ENCODE peak calls at places on chromosomes 11 and 22, in six cellular contexts. I is thoracic aorta, Z is H7, Q is Karpas-422, H is ovary, O is fibroblast of pulmonary artery. F is an unnamed sample.

GRCh38 chr11:61966673-61967176 is 709 bp downstream of the FTH1 start:
- DNase-seq in Z (peak), H (no peak), Q (peak), I (no peak), O (peak), F (peak)

GRCh38 chr11:134248910-134249480 is 4.2 kb downstream of the THYN1 start:
- DNase-seq in Z (no peak), I (no peak), H (no peak), O (no peak), Q (no peak), F (no peak)

GRCh38 chr11:76670475-76671235 is at the start of gene LRRC32:
- DNase-seq in Q (peak), O (no peak), H (peak), Z (peak), I (no peak), F (no peak)

GRCh38 chr22:50705219-50705691 is 32.6 kb downstream of the SHANK3 start:
- DNase-seq in H (peak), O (peak), Z (peak), I (no peak), Q (no peak), F (no peak)

GRCh38 chr11:117715801-117716200 is 81.2 kb downstream of the DSCAML1 start:
- DNase-seq in Q (no peak), I (no peak), O (no peak), Z (no peak), H (no peak), F (no peak)

GRCh38 chr11:74316772-74317505 is 5.5 kb upstream of the P4HA3 start:
- DNase-seq in H (no peak), O (no peak), Z (no peak), I (no peak), Q (no peak), F (no peak)

GRCh38 chr22:46081831-46082210 is 68.5 kb upstream of the PPARA start:
- DNase-seq in H (peak), Q (no peak), O (no peak), I (no peak), Z (no peak), F (no peak)

GRCh38 chr11:31958086-31958735 is 132.7 kb upstream of the RCN1 start:
- DNase-seq in Z (peak), H (peak), Q (peak), O (peak), I (no peak), F (peak)

GRCh38 chr11:57476883-57477506 is 16.7 kb downstream of the RTN4RL2 start:
- DNase-seq in I (no peak), H (peak), Q (peak), O (no peak), Z (peak), F (no peak)

GRCh38 chr22:37601540-37602442 is 6.8 kb upstream of the GGA1 start:
- DNase-seq in Z (peak), Q (peak), I (no peak), H (no peak), O (peak), F (peak)

GRCh38 chr11:15333407-15333806 is 218.7 kb downstream of the INSC start:
- DNase-seq in Q (no peak), H (no peak), Z (no peak), I (no peak), O (no peak), F (no peak)

GRCh38 chr11:58043379-58043778 is 12.6 kb downstream of the OR6Q1 start:
- DNase-seq in Q (no peak), O (no peak), I (no peak), H (no peak), Z (no peak), F (no peak)

GRCh38 chr11:14645985-14646900 is 2.6 kb downstream of the PDE3B start:
- DNase-seq in I (no peak), Z (no peak), H (no peak), O (no peak), Q (no peak), F (no peak)

GRCh38 chr22:31882971-31883370 is 61.4 kb upstream of the YWHAH start:
- DNase-seq in I (no peak), H (no peak), Z (no peak), O (no peak), Q (no peak), F (no peak)

GRCh38 chr22:46088541-46089311 is 61.6 kb upstream of the PPARA start:
- DNase-seq in Q (no peak), Z (no peak), I (no peak), H (peak), O (peak), F (peak)

GRCh38 chr11:41301023-41301422 is 158.4 kb downstream of the LRRC4C start:
- DNase-seq in H (no peak), Z (no peak), I (no peak), O (peak), Q (no peak), F (peak)

GRCh38 chr11:83480811-83481210 is 194.6 kb upstream of the CCDC90B start:
- DNase-seq in Z (no peak), I (no peak), O (no peak), Q (no peak), H (no peak), F (no peak)

GRCh38 chr11:16862733-16863132 is 124.3 kb downstream of the C11orf58 start:
- DNase-seq in Q (no peak), I (no peak), Z (no peak), O (no peak), H (no peak), F (no peak)

GRCh38 chr11:2089536-2090165 is 49.5 kb downstream of the IGF2 start:
- DNase-seq in Z (peak), H (no peak), I (no peak), Q (peak), O (peak), F (peak)

GRCh38 chr11:1825039-1825740 is 9.6 kb upstream of the SYT8 start:
- DNase-seq in O (peak), I (no peak), Z (peak), H (no peak), Q (peak), F (peak)

GRCh38 chr22:25027959-25028840 is 75.7 kb downstream of the KIAA1671 start:
- DNase-seq in Q (peak), Z (peak), H (peak), I (no peak), O (peak), F (no peak)

GRCh38 chr22:40182231-40182835 is 4.6 kb downstream of the TNRC6B start:
- DNase-seq in H (no peak), Q (no peak), Z (no peak), I (no peak), O (no peak), F (no peak)

GRCh38 chr22:40179535-40179934 is 1.8 kb downstream of the TNRC6B start:
- DNase-seq in O (no peak), H (no peak), Z (no peak), Q (no peak), I (no peak), F (no peak)

GRCh38 chr22:40181323-40181722 is 3.6 kb downstream of the TNRC6B start:
- DNase-seq in Q (no peak), H (no peak), O (no peak), Z (no peak), I (no peak), F (no peak)

GRCh38 chr22:40180403-40180802 is 2.7 kb downstream of the TNRC6B start:
- DNase-seq in I (no peak), Q (no peak), Z (no peak), H (no peak), O (no peak), F (no peak)

DNA sequence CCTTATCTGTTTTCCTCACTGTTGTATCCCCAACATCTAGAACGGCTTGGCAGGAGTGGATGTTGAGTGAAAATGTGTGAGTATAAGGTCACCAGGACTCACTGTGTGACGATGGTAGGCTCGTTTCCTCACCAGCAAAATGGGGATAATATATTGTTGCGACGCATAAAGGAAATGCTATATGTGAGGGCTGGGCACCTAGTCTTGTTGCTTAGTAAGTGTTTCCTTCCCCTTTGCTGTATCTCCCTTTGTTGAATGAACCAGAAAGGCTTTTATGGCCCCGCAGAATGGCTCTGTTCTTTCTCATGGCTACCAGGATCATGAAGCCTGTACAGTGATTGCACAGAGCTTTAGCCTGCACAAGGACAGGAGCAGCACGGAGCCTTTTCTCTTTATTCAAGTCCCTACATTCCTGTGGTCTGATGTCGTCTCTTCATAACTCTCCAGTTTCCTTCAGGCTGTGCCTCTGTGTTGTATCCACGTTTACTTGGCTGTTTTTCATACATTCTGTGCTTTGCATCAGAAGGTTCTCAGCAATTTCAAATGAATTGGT is 5.4 kb downstream of the TNRC6B start:
- DNase-seq in Q (no peak), H (no peak), I (no peak), Z (no peak), O (peak), F (no peak)
- H3K4me3 ChIP-seq in Q (no peak), H (no peak), I (peak), Z (no peak), O (peak), F (peak)

DNA sequence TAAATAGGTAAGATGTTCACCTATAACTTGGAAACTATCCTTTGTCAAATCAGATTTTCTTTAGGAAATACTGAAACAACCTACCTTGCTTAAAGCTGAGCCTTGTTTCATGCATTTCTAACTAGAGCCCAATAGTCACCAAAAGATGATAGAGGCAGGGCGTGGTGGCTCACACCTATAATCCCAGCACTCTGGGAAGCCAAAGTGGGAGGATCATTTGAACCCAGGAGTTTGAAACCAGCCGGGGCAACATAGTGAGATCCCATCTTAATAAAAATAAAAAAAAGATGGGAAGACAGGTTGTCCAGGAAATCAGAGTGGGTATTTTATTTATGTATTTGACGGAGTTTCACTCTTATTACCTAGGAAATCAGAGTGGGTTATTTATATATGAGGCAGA is 38.3 kb downstream of the DDX6 start:
- DNase-seq in Z (no peak), Q (no peak), H (no peak), I (no peak), O (no peak), F (no peak)
- H3K4me3 ChIP-seq in Z (no peak), Q (no peak), H (no peak), I (no peak), O (no peak), F (no peak)

DNA sequence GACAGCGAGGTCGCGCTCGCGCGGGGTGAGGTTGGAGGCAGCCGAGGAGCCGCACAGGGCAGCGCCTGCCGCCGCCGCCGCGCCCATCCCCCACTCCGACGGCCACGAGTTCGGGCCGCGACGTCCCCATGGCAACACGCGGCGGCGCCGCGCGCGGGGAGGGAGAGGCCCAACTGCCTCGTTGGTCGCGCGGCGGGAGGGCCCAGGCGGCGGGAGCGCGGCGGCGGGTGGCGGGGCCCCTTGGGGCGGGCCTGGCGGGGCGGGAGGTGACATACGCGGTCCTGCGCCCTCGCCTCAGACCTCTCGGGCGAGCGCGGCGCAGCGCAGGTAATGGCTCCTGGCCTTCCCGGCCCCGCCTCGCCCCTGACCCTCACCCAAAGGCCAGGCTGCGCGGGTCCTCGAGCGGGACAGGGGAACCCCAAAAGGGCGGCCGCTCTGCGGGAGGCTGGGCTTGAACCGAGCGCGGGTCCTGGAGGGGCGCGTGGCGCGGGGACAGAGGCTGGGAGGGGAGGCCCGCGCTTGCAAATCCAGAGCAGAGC is at the start of gene DEUP1:
- DNase-seq in H (peak), Z (peak), O (no peak), Q (no peak), I (no peak), F (no peak)
- H3K4me3 ChIP-seq in H (peak), Z (peak), O (no peak), Q (no peak), I (peak), F (no peak)

DNA sequence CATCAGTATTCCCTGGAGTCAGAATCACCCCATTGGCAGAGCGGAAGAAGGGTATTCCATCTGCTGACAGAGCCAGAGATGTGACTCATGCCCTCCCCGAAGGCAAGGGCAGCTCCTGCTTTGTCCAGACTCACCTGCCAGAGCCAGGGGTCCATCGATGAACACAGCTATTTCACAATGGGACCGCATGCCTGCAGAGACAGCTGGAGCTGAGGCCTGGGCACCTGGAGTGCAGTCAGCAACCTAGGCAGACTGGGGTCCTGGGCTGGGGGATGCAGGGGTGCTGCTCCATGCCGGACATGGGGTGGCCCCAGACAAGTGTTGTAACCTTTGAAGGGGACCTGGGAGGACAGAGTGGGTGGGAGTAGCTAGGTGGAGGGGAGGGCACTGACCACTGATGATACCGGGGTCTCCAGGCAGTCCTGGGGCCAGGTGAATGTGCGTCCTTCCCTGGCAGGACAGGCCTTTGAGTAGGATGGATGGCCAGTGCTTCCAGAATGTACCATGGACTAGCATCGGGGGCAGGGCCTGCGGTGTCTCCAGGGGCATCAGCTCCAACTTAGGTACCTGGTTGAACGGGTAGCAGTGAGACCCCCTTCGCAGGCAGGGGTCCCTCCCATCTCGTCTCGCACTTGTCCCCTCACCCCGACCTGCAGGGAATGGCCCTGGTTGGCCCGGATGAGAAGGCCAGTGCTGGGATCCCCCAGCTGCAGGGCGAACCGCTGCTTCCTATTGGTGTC is 1.7 kb downstream of the TRPT1 start:
- DNase-seq in H (peak), I (no peak), Z (peak), O (no peak), Q (no peak), F (no peak)
- H3K4me3 ChIP-seq in H (no peak), I (no peak), Z (no peak), O (no peak), Q (peak), F (no peak)

GRCh38 chr11:123474994-123475393 is 44.9 kb downstream of the GRAMD1B start:
- DNase-seq in Q (peak), Z (no peak), I (no peak), H (no peak), O (peak), F (no peak)
- H3K4me3 ChIP-seq in Q (no peak), Z (no peak), I (no peak), H (no peak), O (no peak), F (no peak)

DNA sequence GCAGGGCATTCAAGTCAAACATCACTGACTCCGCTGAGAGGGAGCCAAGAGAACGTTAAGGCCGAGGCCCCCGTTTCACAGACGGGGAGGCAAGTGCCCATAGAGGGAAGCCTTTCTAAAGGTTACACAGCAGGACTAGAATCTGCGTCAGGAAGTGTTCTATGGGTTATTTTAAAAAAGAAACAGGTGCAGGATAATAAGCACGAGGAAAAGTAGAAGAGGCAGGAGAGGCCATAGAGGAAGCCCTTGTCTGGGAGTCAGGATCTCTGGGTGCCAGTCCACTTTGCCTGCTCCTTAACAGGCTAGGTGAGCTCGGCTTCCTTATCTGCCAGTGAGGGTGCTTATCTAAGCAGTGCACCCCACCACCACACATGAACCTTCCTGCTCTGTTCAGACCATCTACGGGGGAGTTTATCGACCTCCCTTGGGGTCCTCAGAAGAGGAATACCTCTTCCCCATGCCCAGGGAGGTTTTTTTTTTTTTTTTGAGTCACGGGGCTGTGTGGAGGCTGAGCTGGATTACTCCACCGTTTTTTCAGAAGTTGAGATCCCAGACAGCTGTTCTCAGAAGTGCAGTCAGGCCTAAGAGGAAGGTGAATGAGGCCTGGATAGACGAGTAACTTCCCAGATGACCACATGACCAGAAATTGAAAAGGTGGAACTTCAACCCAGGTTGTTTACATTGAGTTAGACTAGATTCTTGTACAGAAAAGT is 1.2 kb upstream of the FCHSD2 start:
- DNase-seq in H (no peak), Q (peak), Z (no peak), O (peak), I (no peak), F (no peak)
- H3K4me3 ChIP-seq in H (peak), Q (peak), Z (peak), O (peak), I (peak), F (peak)

GRCh38 chr22:23639661-23640060 is 7.5 kb upstream of the DRICH1 start:
- DNase-seq in Q (no peak), Z (no peak), O (no peak), I (no peak), H (no peak), F (no peak)

DNA sequence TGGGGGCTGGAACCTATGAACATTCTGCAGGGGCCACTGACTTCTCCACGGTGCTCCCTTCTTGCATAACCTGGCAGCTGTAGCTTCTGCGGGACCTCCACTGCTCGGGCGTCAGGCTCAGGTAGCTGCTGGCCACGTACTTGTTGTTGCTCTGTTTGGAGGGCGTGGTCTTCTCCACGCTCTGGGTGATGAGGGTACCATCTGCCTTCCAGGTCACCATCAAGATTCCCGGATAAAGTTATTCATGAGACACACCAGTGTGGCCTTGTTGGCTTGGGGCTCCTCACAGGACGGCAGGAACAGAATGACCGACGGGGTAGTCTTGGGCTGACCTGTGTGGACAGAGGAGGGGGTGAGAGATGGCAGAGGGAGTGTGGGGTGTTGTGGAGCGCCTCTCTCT is 6.5 kb upstream of the DRICH1 start:
- DNase-seq in I (no peak), H (no peak), Q (no peak), Z (no peak), O (no peak), F (no peak)
- H3K4me3 ChIP-seq in I (no peak), H (no peak), Q (no peak), Z (no peak), O (no peak), F (no peak)

GRCh38 chr11:69481393-69481844 is at the start of gene LINC01488:
- DNase-seq in H (no peak), Q (no peak), Z (no peak), I (no peak), O (no peak), F (no peak)
- H3K4me3 ChIP-seq in H (no peak), Q (no peak), Z (no peak), I (no peak), O (no peak), F (no peak)

GRCh38 chr22:36461665-36462474 is 19.6 kb downstream of the TXN2 start:
- DNase-seq in H (no peak), Q (no peak), Z (peak), I (peak), O (peak), F (peak)
- H3K4me3 ChIP-seq in H (no peak), Q (no peak), Z (no peak), I (no peak), O (no peak), F (no peak)